ENCODE peak calls at places on chromosome 1, in five cellular contexts. N is Peyer's patch, G is fibroblast of lung, T is adrenal gland, U is kidney. F is an unnamed sample.

GRCh38 chr1:97145321-97145956 is 423.9 kb downstream of the PTBP2 start:
- DNase-seq in N (no peak), T (no peak), U (no peak), G (peak; percentile 73), F (no peak)

GRCh38 chr1:76145332-76145731 is 70.8 kb downstream of the ST6GALNAC3 start:
- DNase-seq in N (no peak), U (no peak), T (no peak), G (no peak), F (no peak)

GRCh38 chr1:37561794-37562132 is 5.0 kb downstream of the DNALI1 start:
- DNase-seq in G (peak; percentile 31), N (no peak), U (no peak), T (no peak), F (no peak)

GRCh38 chr1:3772027-3772714 is 378 bp upstream of the SMIM1 start:
- DNase-seq in N (peak; percentile 91), T (peak; percentile 88), G (peak; percentile 72), U (peak; percentile 97), F (peak; percentile 69)

GRCh38 chr1:12099610-12100009 is 36.5 kb downstream of the TNFRSF8 start:
- DNase-seq in U (no peak), N (no peak), T (no peak), G (no peak), F (no peak)

GRCh38 chr1:87806377-87807094 is 477.9 kb downstream of the LMO4 start:
- DNase-seq in T (no peak), N (no peak), U (no peak), G (no peak), F (no peak)

GRCh38 chr1:40824591-40825429 is 37.4 kb downstream of the CITED4 start:
- DNase-seq in U (no peak), N (no peak), G (peak; percentile 32), T (no peak), F (no peak)

GRCh38 chr1:173420330-173420806 is 56.8 kb upstream of the PRDX6 start:
- DNase-seq in G (peak; percentile 90), T (peak; percentile 73), U (no peak), N (no peak), F (no peak)

DNA sequence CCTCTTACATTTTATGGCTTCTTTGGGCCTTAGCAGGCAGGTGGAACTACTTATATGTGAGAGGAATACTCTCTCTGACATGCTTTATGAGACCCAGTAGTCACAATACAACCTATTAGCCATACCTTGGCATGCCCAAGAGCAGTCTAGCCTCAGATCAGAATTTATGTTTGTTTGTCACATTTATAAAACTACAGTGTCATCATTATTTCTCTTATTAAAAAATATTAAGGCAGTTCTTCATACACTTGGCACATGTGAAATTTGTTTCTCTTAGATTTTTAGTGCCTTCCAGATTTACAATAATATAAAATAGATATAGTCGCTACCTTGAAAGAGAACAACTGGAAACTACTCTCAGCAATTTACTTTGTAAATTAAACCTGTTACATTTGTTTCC is 118.5 kb downstream of the LRRC40 start:
- DNase-seq in G (no peak), T (no peak), N (no peak), U (no peak), F (no peak)
- H3K4me1 ChIP-seq in G (peaks cover 9% of the 10 kb centered on the region), T (no peaks in the 10 kb centered on the region), N (no peaks in the 10 kb centered on the region), U (no peaks in the 10 kb centered on the region), F (no peaks in the 10 kb centered on the region)

DNA sequence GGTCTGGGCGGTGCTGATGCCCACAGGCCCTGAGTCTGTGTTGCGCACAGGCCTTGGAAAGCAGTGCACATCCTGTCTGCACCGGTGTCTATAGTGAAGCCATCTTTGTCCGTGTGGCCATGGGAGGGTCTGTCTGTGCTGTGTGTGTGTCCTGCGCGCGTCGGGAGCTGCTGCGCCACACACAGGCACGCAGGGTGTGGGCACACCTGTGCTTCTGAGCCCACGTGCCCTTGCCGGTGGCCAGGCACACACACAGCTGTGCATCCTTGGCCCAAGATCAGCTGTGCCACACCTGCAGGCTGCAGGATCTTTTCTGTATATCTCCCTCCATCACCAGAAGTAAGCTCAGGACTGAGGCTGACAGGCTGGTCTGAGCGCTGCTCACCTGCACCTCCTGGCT is 3.2 kb upstream of the SAMD11 start:
- DNase-seq in N (no peak), T (no peak), U (no peak), G (no peak), F (no peak)
- H3K4me3 ChIP-seq in N (no peak overlapping the region), T (no peak overlapping the region), U (no peak overlapping the region), G (no peak overlapping the region), F (peak overlapping the region; percentile 37)

DNA sequence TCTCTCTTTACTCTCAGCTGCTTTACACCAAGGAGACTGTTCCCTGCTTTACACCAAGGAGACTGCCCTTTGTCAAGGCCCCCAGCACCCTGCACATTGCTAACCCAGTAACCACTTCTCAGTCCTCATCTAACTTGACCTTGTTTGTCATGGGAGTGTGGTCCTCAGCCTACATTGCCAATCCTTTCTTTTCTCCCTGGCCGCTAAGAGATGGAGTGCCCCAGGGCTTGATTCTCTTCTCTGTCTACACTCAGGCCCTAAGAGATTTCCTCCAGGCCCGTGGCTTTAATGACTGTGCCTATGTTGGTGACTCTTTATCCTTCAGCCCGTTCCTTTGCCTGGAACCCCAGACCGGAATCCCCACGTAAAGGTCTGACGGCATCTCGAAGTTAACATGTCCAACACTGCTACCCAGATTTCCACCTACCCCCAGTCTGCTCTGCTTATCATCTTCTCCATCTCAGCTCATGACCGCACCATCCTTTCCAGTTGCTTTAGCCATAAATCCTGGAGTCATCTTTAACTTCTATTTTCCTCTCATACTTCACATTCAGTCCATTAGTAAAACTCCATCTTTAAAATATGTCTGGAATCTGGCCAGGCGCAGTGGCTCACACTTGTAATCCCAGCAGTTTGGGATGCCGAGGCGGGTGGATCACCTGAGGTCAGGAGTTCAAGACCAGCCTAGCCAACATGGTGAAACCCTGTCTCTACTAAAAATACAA is 9.5 kb upstream of the SEMA4A start:
- DNase-seq in G (no peak), T (peak; percentile 12), N (no peak), U (no peak), F (no peak)
- H3K27ac ChIP-seq in G (no peak overlapping the region), T (no peak overlapping the region), N (no peak overlapping the region), U (no peak overlapping the region), F (peak overlapping the region; percentile 48)

GRCh38 chr1:6592865-6593593 is 9.6 kb downstream of the KLHL21 start:
- DNase-seq in T (no peak), G (no peak), U (no peak), N (no peak), F (no peak)

GRCh38 chr1:6593810-6594209 is 8.9 kb downstream of the KLHL21 start:
- DNase-seq in G (no peak), U (no peak), T (no peak), N (no peak), F (no peak)

GRCh38 chr1:6591644-6592043 is 11.0 kb downstream of the KLHL21 start:
- DNase-seq in G (no peak), T (no peak), U (no peak), N (no peak), F (no peak)

GRCh38 chr1:6591222-6591621 is 11.4 kb downstream of the ZBTB48 start:
- DNase-seq in G (no peak), T (no peak), U (no peak), N (no peak), F (peak; percentile 49)

GRCh38 chr1:6592441-6592840 is 10.2 kb downstream of the KLHL21 start:
- DNase-seq in T (no peak), N (no peak), G (no peak), U (no peak), F (no peak)
- H3K4me1 ChIP-seq in T (peaks cover 20% of the 10 kb centered on the region), N (no peaks in the 10 kb centered on the region), G (no peaks in the 10 kb centered on the region), U (peaks cover 15% of the 10 kb centered on the region), F (peaks cover 89% of the 10 kb centered on the region)

DNA sequence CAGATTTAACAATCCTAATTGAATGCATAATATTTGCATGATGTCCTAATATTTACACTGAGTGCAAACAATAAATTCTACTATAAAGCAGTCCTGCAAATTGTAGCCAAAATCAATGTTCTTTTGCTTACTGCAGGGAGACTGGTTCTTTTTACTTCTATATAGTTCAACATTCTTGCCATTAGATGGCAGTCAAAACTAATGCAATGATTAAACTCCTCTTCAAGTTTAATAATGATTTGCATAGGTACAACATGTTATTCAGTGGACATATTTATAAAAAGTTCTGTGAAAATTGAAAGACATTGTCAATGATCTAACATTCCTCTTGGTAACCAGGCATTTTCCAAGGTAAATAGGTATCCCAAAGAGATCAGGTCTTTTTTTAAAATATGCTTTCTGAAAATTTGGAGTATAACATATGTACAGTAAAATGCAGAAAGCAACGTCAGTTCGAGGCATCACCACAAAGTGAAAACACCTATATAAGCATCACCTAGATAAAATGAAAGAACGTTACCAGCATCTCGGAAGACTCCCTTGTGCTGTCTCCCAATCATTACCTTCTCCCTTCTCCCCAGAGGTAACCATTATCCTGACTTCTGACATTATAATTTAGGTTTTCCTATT is 9.8 kb upstream of the FNBP1L start:
- DNase-seq in T (no peak), G (peak; percentile 74), N (no peak), U (no peak), F (no peak)
- H3K4me3 ChIP-seq in T (no peak overlapping the region), G (no peak overlapping the region), N (no peak overlapping the region), U (no peak overlapping the region), F (no peak overlapping the region)

GRCh38 chr1:23004112-23004511 is 11.5 kb downstream of the TEX46 start:
- DNase-seq in N (no peak), T (no peak), G (no peak), U (no peak), F (no peak)
- H3K27ac ChIP-seq in N (no peak overlapping the region), T (no peak overlapping the region), G (no peak overlapping the region), U (no peak overlapping the region), F (no peak overlapping the region)

DNA sequence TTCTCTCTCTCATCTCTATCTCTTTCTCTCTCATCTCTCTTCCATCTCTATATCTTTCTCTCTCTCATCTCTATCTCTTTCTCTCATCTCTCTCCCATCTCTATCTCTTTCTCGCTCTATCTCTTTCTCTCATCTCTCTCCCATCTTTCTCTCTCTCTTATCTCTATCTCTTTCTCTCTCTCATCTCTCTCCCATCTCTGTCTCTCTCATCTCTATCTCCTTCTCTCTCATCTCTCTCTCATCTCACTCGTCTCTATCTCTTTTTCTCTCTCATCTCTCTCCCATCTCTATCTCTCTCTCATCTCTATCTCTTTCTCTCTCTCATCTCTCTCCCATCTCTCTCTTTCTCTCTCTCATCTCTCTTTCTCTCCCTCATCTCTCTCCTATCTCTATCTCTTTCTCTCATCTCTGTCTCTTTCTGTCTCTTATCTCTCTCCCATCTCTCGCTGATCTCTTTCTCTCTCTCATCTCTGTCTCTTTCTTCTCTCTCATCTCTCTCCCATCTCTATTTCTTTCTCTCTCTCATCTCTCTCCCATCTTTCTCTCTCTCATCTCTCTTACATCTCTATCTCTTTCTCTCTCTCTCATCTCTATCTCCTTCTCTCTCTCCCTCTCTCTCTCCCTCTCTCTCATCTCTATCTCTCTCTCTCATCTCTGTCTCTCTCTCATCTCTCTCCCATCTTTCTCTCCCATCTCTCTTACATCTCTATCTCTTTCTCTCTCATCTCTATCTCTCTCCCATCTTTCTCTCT is 388.7 kb downstream of the NPHP4 start:
- DNase-seq in N (no peak), G (no peak), T (no peak), U (no peak), F (no peak)
- H3K4me1 ChIP-seq in N (no peaks in the 10 kb centered on the region), G (no peaks in the 10 kb centered on the region), T (no peaks in the 10 kb centered on the region), U (no peaks in the 10 kb centered on the region), F (no peaks in the 10 kb centered on the region)

DNA sequence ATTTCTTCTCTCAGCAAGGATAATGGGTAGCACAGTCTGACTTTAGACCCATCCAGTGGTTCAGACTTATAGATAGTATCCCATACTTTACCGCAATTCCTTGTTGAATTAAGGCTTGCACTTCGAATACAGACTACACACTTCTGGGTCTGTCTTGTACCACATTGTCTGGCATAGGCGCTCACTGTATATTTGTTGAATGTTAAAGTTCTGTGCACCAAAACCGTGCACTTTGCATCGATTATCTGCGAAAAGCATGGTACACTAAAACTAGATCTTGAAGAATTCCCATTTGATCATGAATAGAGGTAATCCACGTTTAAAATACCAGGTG is 556 bp upstream of the RYR2 start:
- DNase-seq in N (no peak), G (no peak), T (no peak), U (no peak), F (no peak)
- H3K4me3 ChIP-seq in N (no peak overlapping the region), G (no peak overlapping the region), T (no peak overlapping the region), U (peak overlapping the region; percentile 37), F (peak overlapping the region; percentile 88)

F was measured in thoracic aorta.